ENCODE peak calls at places on chromosomes 3 and 15, in seven cellular contexts. S, V, I, B, E, M and K are unnamed samples.

GRCh38 chr3:53464424-53464823 is 30.0 kb upstream of the CACNA1D start:
- DNase-seq in S (no peak), V (no peak), I (no peak), M (no peak), B (no peak), E (no peak), K (no peak)

GRCh38 chr15:77617507-77618285 is 15.0 kb downstream of the LINGO1 start:
- DNase-seq in E (peak), M (peak), V (no peak), B (no peak), S (peak), I (no peak), K (no peak)

GRCh38 chr3:129599607-129600006 is 6.9 kb downstream of the PLXND1 start:
- DNase-seq in I (no peak), E (no peak), B (no peak), M (peak), V (no peak), S (peak), K (no peak)

GRCh38 chr3:123084192-123084591 is 17.4 kb downstream of the PDIA5 start:
- DNase-seq in V (no peak), I (no peak), S (no peak), M (no peak), E (no peak), B (no peak), K (no peak)

GRCh38 chr15:31236184-31237041 is 90.2 kb upstream of the KLF13 start:
- DNase-seq in V (no peak), B (no peak), I (no peak), M (no peak), E (no peak), S (peak), K (peak)

GRCh38 chr3:140086642-140087041 is 151.7 kb downstream of the CLSTN2 start:
- DNase-seq in I (no peak), V (no peak), S (no peak), M (no peak), E (no peak), B (no peak), K (no peak)

GRCh38 chr3:119352863-119353527 is 58.8 kb downstream of the ARHGAP31 start:
- DNase-seq in S (peak), B (no peak), M (peak), I (no peak), E (no peak), V (peak), K (no peak)

GRCh38 chr3:58965870-58966269 is 84.0 kb downstream of the CFAP20DC start:
- DNase-seq in B (no peak), S (peak), I (no peak), V (no peak), E (no peak), M (no peak), K (no peak)

GRCh38 chr3:191355406-191355805 is 25.1 kb upstream of the UTS2B start:
- DNase-seq in E (no peak), V (no peak), M (no peak), S (no peak), I (no peak), B (no peak), K (no peak)

GRCh38 chr15:40815042-40815678 is 7.9 kb upstream of the DNAJC17 start:
- DNase-seq in V (no peak), I (no peak), B (no peak), M (no peak), S (peak), E (no peak), K (no peak)

GRCh38 chr15:67379530-67379929 is 124.9 kb downstream of the IQCH start:
- DNase-seq in B (no peak), E (no peak), I (no peak), S (no peak), M (no peak), V (no peak), K (no peak)

GRCh38 chr3:27216955-27217552 is 152.1 kb downstream of the NEK10 start:
- DNase-seq in M (no peak), B (no peak), I (no peak), S (peak), V (no peak), E (no peak), K (no peak)

GRCh38 chr3:150760431-150761200 is 2.4 kb downstream of the SIAH2 start:
- DNase-seq in V (peak), B (no peak), M (no peak), E (peak), S (no peak), I (no peak), K (no peak)

GRCh38 chr3:8488436-8488835 is 13.2 kb upstream of the LMCD1 start:
- DNase-seq in M (no peak), S (peak), E (no peak), V (no peak), B (no peak), I (no peak), K (no peak)

GRCh38 chr3:50112462-50112861 is 23.7 kb downstream of the RBM5 start:
- DNase-seq in E (no peak), B (no peak), I (no peak), S (no peak), V (no peak), M (no peak), K (no peak)

GRCh38 chr3:86221601-86222000 is 769.3 kb downstream of the VGLL3 start:
- DNase-seq in S (no peak), M (no peak), I (no peak), V (no peak), B (no peak), E (no peak), K (no peak)

GRCh38 chr15:66680502-66680901 is 21.5 kb upstream of the SMAD6 start:
- DNase-seq in I (no peak), B (no peak), V (no peak), S (no peak), E (no peak), M (no peak), K (no peak)

GRCh38 chr3:59775781-59776270 is 726.0 kb upstream of the CFAP20DC start:
- DNase-seq in V (no peak), M (no peak), I (no peak), E (no peak), B (no peak), S (no peak), K (no peak)

GRCh38 chr3:49417516-49418120 is 4.7 kb downstream of the AMT start:
- DNase-seq in E (no peak), M (no peak), V (no peak), S (no peak), I (no peak), B (no peak), K (no peak)

GRCh38 chr15:74537736-74538135 is 3.3 kb upstream of the ARID3B start:
- DNase-seq in V (no peak), I (no peak), E (no peak), M (no peak), B (no peak), S (no peak), K (no peak)

GRCh38 chr15:48190932-48191573 is 412 bp upstream of the CTXN2 start:
- DNase-seq in M (peak), V (peak), B (no peak), I (peak), E (peak), S (peak), K (peak)

GRCh38 chr3:158492685-158493084 is 78.3 kb upstream of the MLF1 start:
- DNase-seq in M (no peak), V (no peak), I (no peak), S (no peak), B (no peak), E (no peak), K (no peak)

GRCh38 chr3:55307622-55308021 is 179.5 kb downstream of the WNT5A start:
- DNase-seq in B (no peak), E (no peak), S (no peak), M (no peak), I (no peak), V (no peak), K (no peak)

GRCh38 chr15:67829647-67830504 is 4.6 kb downstream of the SKOR1 start:
- DNase-seq in E (no peak), M (no peak), B (no peak), V (no peak), S (no peak), I (no peak), K (no peak)

GRCh38 chr3:89238836-89239235 is 131.4 kb downstream of the EPHA3 start:
- DNase-seq in E (no peak), I (no peak), B (no peak), M (no peak), S (no peak), V (no peak), K (no peak)

GRCh38 chr3:37671926-37672325 is 189.8 kb upstream of the CTDSPL start:
- DNase-seq in M (no peak), E (no peak), V (no peak), S (no peak), B (no peak), I (no peak), K (no peak)

GRCh38 chr3:69747511-69748248 is 8.4 kb downstream of the MITF start:
- DNase-seq in B (no peak), S (peak), M (no peak), I (no peak), E (no peak), V (no peak), K (no peak)

GRCh38 chr3:61669676-61670299 is 108.4 kb downstream of the PTPRG start:
- DNase-seq in E (no peak), S (no peak), I (no peak), M (no peak), V (peak), B (no peak), K (no peak)

GRCh38 chr3:127037423-127037841 is 54.5 kb downstream of the PLXNA1 start:
- DNase-seq in V (no peak), M (no peak), B (peak), E (no peak), I (no peak), S (no peak), K (no peak)